ENCODE peak calls at places on chromosomes 1 and 21, in four cellular contexts. N is OCI-LY7, S is GM23248, V is HCT116. G is an unnamed sample. For H3K4me1, the result is how much of the 10 kb centered on the place peaks cover.

GRCh38 chr1:119083479-119083878 is 57.0 kb downstream of the WARS2 start:
- DNase-seq in N (no peak), S (no peak), V (no peak), G (no peak)

GRCh38 chr1:150192012-150192411 is 42.3 kb downstream of the PLEKHO1 start:
- DNase-seq in N (no peak), S (peak), V (no peak), G (peak)

GRCh38 chr1:22773981-22774471 is 63.4 kb downstream of the EPHB2 start:
- DNase-seq in N (no peak), S (peak), V (no peak), G (no peak)

GRCh38 chr1:204751883-204752687 is 66.5 kb upstream of the LRRN2 start:
- DNase-seq in N (no peak), S (no peak), V (peak), G (peak)

GRCh38 chr1:34973326-34973725 is 11.8 kb downstream of the TMEM35B start:
- DNase-seq in N (no peak), S (peak), V (no peak), G (no peak)

GRCh38 chr21:32516729-32517649 is 68.3 kb downstream of the TCP10L start:
- DNase-seq in N (no peak), S (peak), V (no peak), G (peak)

GRCh38 chr1:54384921-54385726 is 21.1 kb downstream of the SSBP3 start:
- DNase-seq in N (no peak), S (peak), V (no peak), G (no peak)

GRCh38 chr21:36999131-36999898 is 7.2 kb upstream of the RIPPLY3 start:
- DNase-seq in N (no peak), S (no peak), V (no peak), G (no peak)

GRCh38 chr21:44377201-44377921 is 23.9 kb downstream of the TRPM2 start:
- DNase-seq in N (peak), S (no peak), V (no peak), G (no peak)

GRCh38 chr1:182809414-182809957 is 19.9 kb downstream of the NPL start:
- DNase-seq in N (no peak), S (peak), V (no peak), G (no peak)

GRCh38 chr1:217620814-217621213 is 10.1 kb downstream of the GPATCH2 start:
- DNase-seq in N (no peak), S (no peak), V (no peak), G (no peak)

GRCh38 chr1:23483327-23484252 is at the start of gene ASAP3:
- DNase-seq in N (no peak), S (peak), V (no peak), G (peak)

GRCh38 chr1:173122958-173123852 is 72.5 kb upstream of the TNFSF18 start:
- DNase-seq in N (no peak), S (peak), V (no peak), G (peak)

GRCh38 chr1:89995595-89996397 is 886 bp downstream of the ZNF326 start:
- DNase-seq in N (no peak), S (peak), V (no peak), G (no peak)

GRCh38 chr1:61992257-61992656 is 202.4 kb upstream of the L1TD1 start:
- DNase-seq in N (no peak), S (no peak), V (no peak), G (no peak)

GRCh38 chr1:226467443-226467842 is 59.5 kb upstream of the PARP1 start:
- DNase-seq in N (no peak), S (no peak), V (no peak), G (no peak)

GRCh38 chr1:103525114-103525606 is 339 bp upstream of the RNPC3 start:
- DNase-seq in N (peak), S (peak), V (no peak), G (peak)

GRCh38 chr1:225146478-225146877 is 217.0 kb downstream of the DNAH14 start:
- DNase-seq in N (no peak), S (no peak), V (no peak), G (no peak)

GRCh38 chr1:18352640-18353245 is 128.0 kb upstream of the KLHDC7A start:
- DNase-seq in N (no peak), S (no peak), V (no peak), G (no peak)

GRCh38 chr21:25980710-25981109 is 189.9 kb downstream of the APP start:
- DNase-seq in N (no peak), S (no peak), V (no peak), G (no peak)

GRCh38 chr21:29800051-29800450 is 139.7 kb downstream of the GRIK1 start:
- DNase-seq in N (no peak), S (no peak), V (no peak), G (no peak)

GRCh38 chr1:8200317-8201115 is 117.4 kb upstream of the SLC45A1 start:
- DNase-seq in N (no peak), S (no peak), V (no peak), G (no peak)
- H3K4me1 ChIP-seq in N (under half), S (half or more), V (half or more), G (under half)

DNA sequence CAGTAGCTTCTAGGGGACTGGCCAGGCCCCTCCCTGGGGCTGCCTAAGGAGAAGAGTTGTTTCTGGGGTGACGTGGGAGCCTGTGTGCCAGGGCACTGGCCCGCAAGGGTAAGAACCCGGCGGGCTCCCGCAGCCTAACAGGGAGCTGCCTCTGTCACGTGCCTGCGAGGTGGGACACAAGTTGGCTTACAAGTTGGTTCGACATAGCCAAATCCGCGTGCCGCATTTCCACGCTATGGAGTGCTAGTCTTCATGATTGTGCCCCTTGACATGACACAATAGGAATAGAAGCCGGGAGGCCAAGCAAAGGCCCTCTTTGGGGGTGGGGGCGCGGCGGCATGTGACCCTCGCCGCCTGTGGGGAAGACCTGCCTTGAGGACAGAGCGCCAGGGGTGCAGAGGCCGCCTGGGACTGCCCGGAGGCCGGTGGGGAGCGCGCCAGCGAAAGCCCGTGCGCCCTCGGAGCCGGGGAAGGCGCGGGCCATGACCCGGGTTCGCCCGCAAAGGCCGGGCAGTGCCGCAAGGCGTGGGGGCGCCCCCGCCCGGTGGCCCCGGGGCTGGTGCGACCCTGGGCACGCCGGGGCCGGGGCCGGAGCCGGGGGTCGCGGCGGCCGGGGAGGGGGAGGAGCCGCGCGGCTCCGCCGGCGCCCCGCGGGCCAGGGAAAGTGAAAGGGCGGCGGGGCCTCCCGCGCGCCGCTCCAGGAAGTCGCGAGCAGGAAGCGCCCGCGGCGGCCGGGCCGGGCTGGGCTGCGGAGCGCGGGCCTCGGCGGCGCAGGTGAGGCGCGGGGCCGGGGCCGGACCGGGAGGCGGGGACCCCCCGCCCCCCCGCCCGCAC is at the start of gene SLC37A1:
- DNase-seq in N (peak), S (peak), V (no peak), G (peak)
- TF ChIP-seq EZH2phosphoT487 in N (no peak), S (no peak), V (no peak), G (no peak)

GRCh38 chr1:180181996-180182675 is 27.5 kb downstream of the QSOX1 start:
- DNase-seq in N (no peak), S (no peak), V (no peak), G (no peak)

GRCh38 chr1:180183426-180183825 is 28.8 kb downstream of the QSOX1 start:
- DNase-seq in N (no peak), S (no peak), V (no peak), G (no peak)

GRCh38 chr1:180185281-180185680 is 30.6 kb downstream of the QSOX1 start:
- DNase-seq in N (no peak), S (no peak), V (no peak), G (no peak)

GRCh38 chr1:180182721-180183311 is 28.1 kb downstream of the QSOX1 start:
- DNase-seq in N (no peak), S (no peak), V (no peak), G (no peak)

DNA sequence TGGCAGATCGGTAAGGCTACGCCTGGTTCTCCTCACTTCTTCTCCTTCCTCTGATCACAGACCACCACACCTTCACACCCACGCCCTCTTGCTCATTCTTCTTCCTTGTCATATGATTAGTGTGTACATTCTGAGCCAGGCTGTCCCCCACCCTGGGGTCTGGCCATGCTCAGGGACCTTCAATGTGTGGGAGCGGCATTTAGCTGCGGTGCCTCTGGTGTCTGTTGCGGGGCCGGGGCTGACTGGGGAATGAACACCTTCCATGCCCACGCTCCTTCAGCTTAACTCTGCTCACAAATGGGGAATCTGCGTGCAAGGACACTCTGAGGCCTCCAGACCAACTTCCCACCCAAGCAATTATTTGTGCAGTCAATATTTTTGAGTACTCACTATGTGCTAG is 29.4 kb downstream of the QSOX1 start:
- DNase-seq in N (no peak), S (no peak), V (no peak), G (no peak)
- H3K27ac ChIP-seq in N (no peak), S (no peak), V (no peak), G (no peak)

GRCh38 chr1:246317291-246317690 is 189.8 kb downstream of the SMYD3 start:
- DNase-seq in N (no peak), S (no peak), V (no peak), G (no peak)

GRCh38 chr1:246320286-246320685 is 186.8 kb downstream of the SMYD3 start:
- DNase-seq in N (no peak), S (no peak), V (no peak), G (no peak)

GRCh38 chr1:246317723-246318359 is 189.2 kb downstream of the SMYD3 start:
- DNase-seq in N (no peak), S (peak), V (no peak), G (no peak)

GRCh38 chr1:246318622-246319021 is 188.5 kb downstream of the SMYD3 start:
- DNase-seq in N (no peak), S (no peak), V (no peak), G (no peak)

GRCh38 chr1:246319111-246319510 is 188.0 kb downstream of the SMYD3 start:
- DNase-seq in N (no peak), S (no peak), V (no peak), G (no peak)
- H3K4me1 ChIP-seq in N (under half), S (under half), V (under half), G (under half)

GRCh38 chr1:32893198-32894018 is 7.1 kb downstream of the HPCA start:
- DNase-seq in N (peak), S (peak), V (no peak), G (peak)

GRCh38 chr1:32894681-32895080 is 6.5 kb downstream of the TMEM54 start:
- DNase-seq in N (no peak), S (no peak), V (no peak), G (no peak)

GRCh38 chr1:32892368-32893197 is 6.3 kb downstream of the HPCA start:
- DNase-seq in N (peak), S (peak), V (no peak), G (peak)

GRCh38 chr1:32895325-32896215 is 5.6 kb downstream of the TMEM54 start:
- DNase-seq in N (no peak), S (no peak), V (no peak), G (no peak)

DNA sequence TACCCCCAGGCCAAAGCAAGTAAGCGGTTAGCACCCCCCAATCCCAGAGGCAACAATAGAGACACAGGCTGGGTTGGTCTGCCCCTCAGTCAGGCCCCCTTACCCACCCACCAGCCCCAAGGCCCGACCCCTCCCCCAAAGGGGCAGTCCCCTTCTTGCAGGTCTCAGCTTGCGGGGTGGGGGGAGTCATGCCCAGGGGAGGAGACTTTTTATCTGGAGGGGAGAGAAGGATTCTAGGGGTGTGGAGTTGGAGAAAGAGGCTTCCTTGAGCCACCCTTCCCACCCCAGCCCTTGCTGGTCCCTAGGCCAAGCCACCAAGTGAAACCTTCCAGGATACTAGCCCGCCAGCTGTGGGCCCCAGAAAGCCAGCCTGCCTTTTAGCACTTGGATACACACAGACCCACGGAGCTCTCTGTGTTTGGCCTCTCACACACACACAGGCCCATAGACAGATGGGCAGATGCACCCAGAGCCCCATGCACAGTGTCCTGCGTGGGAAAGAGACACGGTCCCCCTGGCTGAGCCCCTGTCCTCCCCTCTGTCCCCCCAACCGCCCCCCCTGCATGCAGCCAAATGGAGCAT is 7.1 kb downstream of the TMEM54 start:
- DNase-seq in N (no peak), S (no peak), V (no peak), G (no peak)
- TF ChIP-seq EZH2phosphoT487 in N (no peak), S (no peak), V (no peak), G (no peak)

DNA sequence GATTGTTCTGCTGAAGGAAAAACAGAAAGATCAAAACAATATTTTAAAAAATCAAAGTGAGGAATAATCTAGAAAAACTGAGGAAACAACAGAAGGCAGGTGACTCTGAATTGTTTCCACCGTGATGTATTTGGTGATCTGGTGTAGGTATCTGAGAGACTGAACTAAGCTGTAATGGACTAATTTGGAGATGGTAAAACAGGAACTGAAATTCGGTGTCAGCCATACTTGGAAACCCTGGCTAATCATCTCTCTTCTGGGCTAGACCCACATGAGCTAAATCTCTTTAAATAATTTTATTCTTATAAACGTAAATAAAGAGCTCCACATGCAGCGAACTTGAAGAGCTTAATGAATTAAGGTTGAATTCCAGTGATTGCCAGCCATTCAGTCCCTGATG is 1226.1 kb downstream of the NCAM2 start:
- DNase-seq in N (no peak), S (no peak), V (no peak), G (no peak)
- H3K27ac ChIP-seq in N (no peak), S (no peak), V (no peak), G (no peak)

GRCh38 chr1:13737388-13737787 is 37.4 kb downstream of the PRDM2 start:
- DNase-seq in N (no peak), S (no peak), V (no peak), G (no peak)
- H3K4me1 ChIP-seq in N (half or more), S (under half), V (under half), G (under half)

DNA sequence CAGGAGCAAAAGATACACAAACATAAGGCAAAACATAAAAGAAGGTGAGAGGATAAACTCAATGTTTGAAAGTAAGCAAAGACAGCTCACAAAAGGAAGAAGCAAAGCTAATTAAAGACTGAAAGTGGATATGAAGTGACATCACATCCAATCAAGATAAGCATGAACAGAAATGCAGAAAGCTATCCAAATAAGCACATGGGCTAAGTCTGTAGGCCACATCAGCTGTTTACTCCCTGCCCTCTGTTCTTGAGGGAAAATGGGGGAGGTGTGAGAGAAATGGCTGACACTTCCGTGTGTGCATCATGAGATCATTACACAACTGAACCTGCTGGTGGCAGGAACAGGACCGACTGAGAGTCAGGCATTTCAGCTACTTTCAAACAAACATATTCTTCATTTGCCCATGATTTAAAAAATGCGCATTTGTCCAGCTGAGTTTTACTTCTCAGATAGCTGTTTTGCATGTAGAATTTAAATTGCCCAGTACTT is 27.3 kb upstream of the MAN1A2 start:
- DNase-seq in N (peak), S (peak), V (peak), G (peak)
- TF ChIP-seq EZH2phosphoT487 in N (no peak), S (no peak), V (no peak), G (no peak)